ENCODE peak calls at places on chromosomes 16 and 17, in seven cellular contexts. B is body of pancreas; J is GM12865; A is activated CD8-positive, alpha-beta memory T cell treated with anti-CD3 and anti-CD28 coated beads for 1 hour; U is lung; R is NCI-H2029 treated with DMSO at 0.1 percent for 48 hours; Z is GM19239. V is an unnamed sample.

GRCh38 chr16:71524566-71525553 is 1.4 kb upstream of the CHST4 start:
- DNase-seq in B (no peak), J (no peak), A (no peak), U (no peak), R (no peak), Z (no peak), V (peak)

GRCh38 chr16:54284319-54284930 is 2.2 kb downstream of the IRX3 start:
- DNase-seq in B (peak), J (no peak), A (no peak), U (no peak), R (no peak), Z (no peak), V (no peak)

GRCh38 chr17:22516861-22517636 is 824.7 kb downstream of the KCNJ18 start:
- DNase-seq in B (no peak), J (no peak), A (no peak), U (no peak), R (no peak), Z (no peak), V (no peak)

GRCh38 chr16:67326115-67326471 is 448 bp downstream of the KCTD19 start:
- DNase-seq in B (no peak), J (no peak), A (no peak), U (no peak), R (no peak), Z (no peak), V (no peak)

GRCh38 chr17:78805301-78805700 is 23.2 kb upstream of the CYTH1 start:
- DNase-seq in B (no peak), J (peak), A (no peak), U (no peak), R (no peak), Z (no peak), V (no peak)

GRCh38 chr17:45794840-45795239 is 10.7 kb downstream of the CRHR1 start:
- DNase-seq in B (no peak), J (no peak), A (no peak), U (no peak), R (no peak), Z (no peak), V (no peak)

GRCh38 chr17:376936-377863 is 24.6 kb upstream of the RPH3AL start:
- DNase-seq in B (peak), J (no peak), A (no peak), U (no peak), R (no peak), Z (no peak), V (no peak)

GRCh38 chr17:73533801-73534574 is 110.3 kb downstream of the SDK2 start:
- DNase-seq in B (no peak), J (no peak), A (no peak), U (no peak), R (no peak), Z (no peak), V (no peak)

GRCh38 chr16:86992587-86992986 is 324.6 kb downstream of the C16orf95 start:
- DNase-seq in B (no peak), J (no peak), A (no peak), U (no peak), R (no peak), Z (no peak), V (no peak)

GRCh38 chr16:52435573-52435972 is 111.4 kb downstream of the TOX3 start:
- DNase-seq in B (no peak), J (no peak), A (no peak), U (no peak), R (peak), Z (no peak), V (no peak)

V was measured in mucosa of gallbladder.